ENCODE peak calls at places on chromosomes 16 and 17, in four cellular contexts. F is uterus, Q is heart left ventricle, T is prostate gland. O is an unnamed sample.
A peak's percentile ranks its signal among the peaks of the same experiment; 100 is the strongest.

GRCh38 chr16:70529051-70529777 is 5.6 kb downstream of the SF3B3 start:
- DNase-seq in F (no peak), Q (no peak), T (no peak), O (no peak)

GRCh38 chr16:52191533-52192134 is 355.3 kb downstream of the TOX3 start:
- DNase-seq in F (peak; percentile 32), Q (peak; percentile 23), T (peak; percentile 50), O (peak; percentile 27)

GRCh38 chr17:39972271-39972670 is 8.3 kb upstream of the PSMD3 start:
- DNase-seq in F (no peak), Q (no peak), T (no peak), O (no peak)

GRCh38 chr17:6195123-6195522 is 124.9 kb downstream of the WSCD1 start:
- DNase-seq in F (no peak), Q (no peak), T (no peak), O (no peak)

GRCh38 chr17:18974407-18975149 is 22.6 kb downstream of the SLC5A10 start:
- DNase-seq in F (no peak), Q (no peak), T (no peak), O (no peak)

GRCh38 chr17:50608700-50609375 is 25.8 kb upstream of the ABCC3 start:
- DNase-seq in F (no peak), Q (no peak), T (no peak), O (no peak)

GRCh38 chr16:69123894-69124293 is 8.5 kb downstream of the CHTF8 start:
- DNase-seq in F (no peak), Q (peak; percentile 67), T (no peak), O (peak; percentile 71)

GRCh38 chr16:12178251-12178990 is 201.9 kb downstream of the SNX29 start:
- DNase-seq in F (peak; percentile 70), Q (peak; percentile 62), T (no peak), O (peak; percentile 28)

GRCh38 chr16:77782694-77783093 is 5.7 kb upstream of the VAT1L start:
- DNase-seq in F (no peak), Q (no peak), T (no peak), O (no peak)

GRCh38 chr17:63635787-63636186 is 13.6 kb downstream of the MAP3K3 start:
- DNase-seq in F (no peak), Q (no peak), T (no peak), O (no peak)

GRCh38 chr17:13864551-13864950 is 204.8 kb upstream of the COX10 start:
- DNase-seq in F (no peak), Q (no peak), T (no peak), O (no peak)

GRCh38 chr16:50666658-50667496 is 14.2 kb downstream of the SNX20 start:
- DNase-seq in F (no peak), Q (no peak), T (no peak), O (no peak)

DNA sequence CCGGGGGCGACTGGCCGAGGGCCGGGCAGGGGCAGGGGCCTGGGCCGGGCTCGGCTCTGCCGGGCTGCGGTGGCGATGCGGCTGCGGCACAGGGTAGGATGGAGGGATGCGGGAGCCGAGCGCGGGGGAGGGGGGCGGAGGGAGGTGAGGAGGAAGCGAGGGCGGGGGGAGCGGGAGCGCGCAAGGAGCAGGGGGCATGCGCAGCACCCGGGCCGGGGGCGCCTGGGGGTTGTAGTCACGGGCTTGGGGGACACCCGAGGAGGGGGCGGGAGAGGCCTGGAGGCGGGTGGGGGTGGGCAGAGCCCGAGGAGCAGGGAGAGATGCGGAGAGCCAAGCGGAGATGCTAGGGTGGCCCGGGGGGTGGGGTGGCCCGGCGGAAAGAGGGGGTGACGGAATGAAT is at the start of gene STX1B:
- DNase-seq in F (no peak), Q (peak; percentile 13), T (no peak), O (no peak)
- TF ChIP-seq POLR2A in F (no peak), Q (no peak), T (no peak), O (no peak)

GRCh38 chr16:24568392-24568791 is 29.0 kb downstream of the RBBP6 start:
- DNase-seq in F (no peak), Q (no peak), T (no peak), O (no peak)
- TF ChIP-seq CTCF in F (no peak), Q (no peak), T (no peak), O (no peak)

GRCh38 chr16:3188925-3189825 is 1.2 kb downstream of the OR1F1 start:
- DNase-seq in F (no peak), Q (no peak), T (no peak), O (no peak)
- TF ChIP-seq POLR2A in F (no peak), Q (no peak), T (no peak), O (no peak)

GRCh38 chr16:1691276-1691675 is 13.2 kb downstream of the JPT2 start:
- DNase-seq in F (no peak), Q (no peak), T (no peak), O (no peak)
- TF ChIP-seq CTCF in F (no peak), Q (no peak), T (no peak), O (no peak)

DNA sequence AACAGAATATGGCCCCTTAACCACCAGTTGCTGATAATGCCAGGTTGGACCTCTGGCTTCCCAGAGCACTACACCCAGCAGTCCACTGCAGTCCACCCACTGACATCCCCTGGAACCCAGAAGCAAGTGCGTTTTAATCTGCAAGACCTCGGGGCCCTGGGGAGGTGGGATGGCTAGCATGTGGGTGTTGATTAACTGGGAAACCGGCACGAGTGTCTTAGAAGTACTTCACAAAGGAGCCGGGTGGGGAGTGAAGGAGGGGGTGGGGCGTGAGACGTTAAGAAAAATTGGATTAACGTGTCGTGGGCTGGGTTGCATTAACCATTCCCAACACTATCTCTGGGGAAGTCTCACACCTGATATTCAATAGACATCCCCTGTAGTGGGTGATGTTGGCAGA is 6.1 kb upstream of the HIC1 start:
- DNase-seq in F (no peak), Q (no peak), T (no peak), O (no peak)
- TF ChIP-seq POLR2A in F (no peak), Q (no peak), T (no peak), O (no peak)

GRCh38 chr16:58339452-58339938 is 44.7 kb upstream of the PRSS54 start:
- DNase-seq in F (no peak), Q (no peak), T (no peak), O (no peak)
- TF ChIP-seq CTCF in F (no peak), Q (peak; percentile 35), T (no peak), O (no peak)

GRCh38 chr16:66043326-66043725 is 323.2 kb upstream of the CDH5 start:
- DNase-seq in F (no peak), Q (no peak), T (no peak), O (no peak)
- TF ChIP-seq POLR2A in F (no peak), Q (no peak), T (no peak), O (no peak)

DNA sequence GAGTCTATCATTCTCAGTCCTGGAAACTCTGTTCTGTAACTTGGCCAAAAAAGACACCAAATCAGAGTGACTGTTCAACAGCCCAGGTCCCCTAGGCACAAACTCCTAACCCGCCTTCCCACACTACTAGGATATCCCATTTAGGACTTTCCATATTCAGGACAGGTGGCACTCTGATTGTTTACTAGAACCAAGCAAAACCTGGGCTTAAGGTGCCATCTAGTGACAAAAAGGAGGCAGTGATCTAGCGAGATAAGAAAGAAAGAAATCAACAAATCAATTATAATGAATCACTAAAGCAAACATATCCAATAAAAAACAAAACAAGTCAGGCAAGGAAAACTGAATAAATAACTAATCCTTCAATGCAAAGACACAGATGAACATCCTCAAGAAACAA is 203.9 kb downstream of the CEP112 start:
- DNase-seq in F (no peak), Q (no peak), T (peak; percentile 12), O (no peak)
- TF ChIP-seq CTCF in F (no peak), Q (peak; percentile 18), T (peak; percentile 45), O (no peak)

GRCh38 chr16:67928561-67929364 is 2.9 kb downstream of the CTRL start:
- DNase-seq in F (peak; percentile 69), Q (peak; percentile 73), T (peak; percentile 62), O (peak; percentile 75)
- TF ChIP-seq POLR2A in F (no peak), Q (no peak), T (no peak), O (no peak)